ENCODE peak calls at places on chromosomes 12 and 14, in seven cellular contexts. One of them, this sample, is unnamed.

GRCh38 chr12:123085730-123086487 is 65.0 kb downstream of the PITPNM2 start:
- DNase-seq in left ventricle myocardium inferior: peak
- DNase-seq in D721Med: no peak
- DNase-seq in activated CD4-positive, alpha-beta T cell treated with anti-CD3 and anti-CD28 coated beads, Interleukin-2, amount 50 U/mL, for 24 hours: no peak
- DNase-seq in A549: peak
- DNase-seq in occipital lobe: no peak
- DNase-seq in mucosa of gallbladder: peak
- DNase-seq in this sample: no peak

GRCh38 chr14:24192933-24193332 is 2.3 kb downstream of the TM9SF1 start:
- DNase-seq in left ventricle myocardium inferior: no peak
- DNase-seq in D721Med: no peak
- DNase-seq in activated CD4-positive, alpha-beta T cell treated with anti-CD3 and anti-CD28 coated beads, Interleukin-2, amount 50 U/mL, for 24 hours: no peak
- DNase-seq in A549: no peak
- DNase-seq in occipital lobe: no peak
- DNase-seq in mucosa of gallbladder: no peak
- DNase-seq in this sample: no peak

GRCh38 chr12:28083816-28084678 is 106.2 kb upstream of the CCDC91 start:
- DNase-seq in left ventricle myocardium inferior: no peak
- DNase-seq in D721Med: no peak
- DNase-seq in activated CD4-positive, alpha-beta T cell treated with anti-CD3 and anti-CD28 coated beads, Interleukin-2, amount 50 U/mL, for 24 hours: no peak
- DNase-seq in A549: no peak
- DNase-seq in occipital lobe: no peak
- DNase-seq in mucosa of gallbladder: no peak
- DNase-seq in this sample: no peak

GRCh38 chr14:38291681-38292459 is 36.0 kb upstream of the CLEC14A start:
- DNase-seq in left ventricle myocardium inferior: no peak
- DNase-seq in D721Med: no peak
- DNase-seq in activated CD4-positive, alpha-beta T cell treated with anti-CD3 and anti-CD28 coated beads, Interleukin-2, amount 50 U/mL, for 24 hours: no peak
- DNase-seq in A549: no peak
- DNase-seq in occipital lobe: no peak
- DNase-seq in mucosa of gallbladder: no peak
- DNase-seq in this sample: no peak

GRCh38 chr12:62683724-62684501 is 217.3 kb downstream of the MON2 start:
- DNase-seq in left ventricle myocardium inferior: peak
- DNase-seq in D721Med: no peak
- DNase-seq in activated CD4-positive, alpha-beta T cell treated with anti-CD3 and anti-CD28 coated beads, Interleukin-2, amount 50 U/mL, for 24 hours: no peak
- DNase-seq in A549: no peak
- DNase-seq in occipital lobe: no peak
- DNase-seq in mucosa of gallbladder: peak
- DNase-seq in this sample: no peak

GRCh38 chr12:6367969-6368892 is 7.1 kb downstream of the SCNN1A start:
- DNase-seq in left ventricle myocardium inferior: no peak
- DNase-seq in D721Med: no peak
- DNase-seq in activated CD4-positive, alpha-beta T cell treated with anti-CD3 and anti-CD28 coated beads, Interleukin-2, amount 50 U/mL, for 24 hours: no peak
- DNase-seq in A549: no peak
- DNase-seq in occipital lobe: no peak
- DNase-seq in mucosa of gallbladder: no peak
- DNase-seq in this sample: no peak

GRCh38 chr14:94887591-94887990 is 117.7 kb upstream of the GSC start:
- DNase-seq in left ventricle myocardium inferior: no peak
- DNase-seq in D721Med: no peak
- DNase-seq in activated CD4-positive, alpha-beta T cell treated with anti-CD3 and anti-CD28 coated beads, Interleukin-2, amount 50 U/mL, for 24 hours: no peak
- DNase-seq in A549: no peak
- DNase-seq in occipital lobe: no peak
- DNase-seq in mucosa of gallbladder: no peak
- DNase-seq in this sample: no peak

GRCh38 chr14:96962337-96962736 is 165.2 kb downstream of the VRK1 start:
- DNase-seq in left ventricle myocardium inferior: no peak
- DNase-seq in D721Med: no peak
- DNase-seq in activated CD4-positive, alpha-beta T cell treated with anti-CD3 and anti-CD28 coated beads, Interleukin-2, amount 50 U/mL, for 24 hours: no peak
- DNase-seq in A549: no peak
- DNase-seq in occipital lobe: no peak
- DNase-seq in mucosa of gallbladder: no peak
- DNase-seq in this sample: no peak

GRCh38 chr12:40970320-40970907 is 217.7 kb upstream of the PDZRN4 start:
- DNase-seq in left ventricle myocardium inferior: no peak
- DNase-seq in D721Med: no peak
- DNase-seq in activated CD4-positive, alpha-beta T cell treated with anti-CD3 and anti-CD28 coated beads, Interleukin-2, amount 50 U/mL, for 24 hours: no peak
- DNase-seq in A549: no peak
- DNase-seq in occipital lobe: no peak
- DNase-seq in mucosa of gallbladder: no peak
- DNase-seq in this sample: no peak

GRCh38 chr14:95326987-95327386 is 7.3 kb upstream of the CLMN start:
- DNase-seq in left ventricle myocardium inferior: no peak
- DNase-seq in D721Med: no peak
- DNase-seq in activated CD4-positive, alpha-beta T cell treated with anti-CD3 and anti-CD28 coated beads, Interleukin-2, amount 50 U/mL, for 24 hours: no peak
- DNase-seq in A549: no peak
- DNase-seq in occipital lobe: no peak
- DNase-seq in mucosa of gallbladder: no peak
- DNase-seq in this sample: no peak

GRCh38 chr14:66045572-66046021 is 440.6 kb upstream of the CCDC196 start:
- DNase-seq in left ventricle myocardium inferior: peak
- DNase-seq in D721Med: no peak
- DNase-seq in activated CD4-positive, alpha-beta T cell treated with anti-CD3 and anti-CD28 coated beads, Interleukin-2, amount 50 U/mL, for 24 hours: no peak
- DNase-seq in A549: no peak
- DNase-seq in occipital lobe: no peak
- DNase-seq in mucosa of gallbladder: no peak
- DNase-seq in this sample: no peak

GRCh38 chr12:87413784-87414183 is 615.4 kb downstream of the C12orf50 start:
- DNase-seq in left ventricle myocardium inferior: no peak
- DNase-seq in D721Med: no peak
- DNase-seq in activated CD4-positive, alpha-beta T cell treated with anti-CD3 and anti-CD28 coated beads, Interleukin-2, amount 50 U/mL, for 24 hours: no peak
- DNase-seq in A549: no peak
- DNase-seq in occipital lobe: no peak
- DNase-seq in mucosa of gallbladder: no peak
- DNase-seq in this sample: no peak

GRCh38 chr12:51868821-51869489 is 18.9 kb upstream of the ANKRD33 start:
- DNase-seq in left ventricle myocardium inferior: no peak
- DNase-seq in D721Med: peak
- DNase-seq in activated CD4-positive, alpha-beta T cell treated with anti-CD3 and anti-CD28 coated beads, Interleukin-2, amount 50 U/mL, for 24 hours: no peak
- DNase-seq in A549: no peak
- DNase-seq in occipital lobe: no peak
- DNase-seq in mucosa of gallbladder: no peak
- DNase-seq in this sample: no peak

GRCh38 chr12:27344760-27345159 is 12.1 kb downstream of the BMAL2 start:
- DNase-seq in left ventricle myocardium inferior: no peak
- DNase-seq in D721Med: no peak
- DNase-seq in activated CD4-positive, alpha-beta T cell treated with anti-CD3 and anti-CD28 coated beads, Interleukin-2, amount 50 U/mL, for 24 hours: no peak
- DNase-seq in A549: no peak
- DNase-seq in occipital lobe: no peak
- DNase-seq in mucosa of gallbladder: no peak
- DNase-seq in this sample: no peak

GRCh38 chr14:95515523-95516517 is 630 bp downstream of the SYNE3 start:
- DNase-seq in left ventricle myocardium inferior: peak
- DNase-seq in D721Med: peak
- DNase-seq in activated CD4-positive, alpha-beta T cell treated with anti-CD3 and anti-CD28 coated beads, Interleukin-2, amount 50 U/mL, for 24 hours: peak
- DNase-seq in A549: peak
- DNase-seq in occipital lobe: peak
- DNase-seq in mucosa of gallbladder: no peak
- DNase-seq in this sample: no peak

GRCh38 chr12:60148109-60148508 is 552.3 kb downstream of the SLC16A7 start:
- DNase-seq in left ventricle myocardium inferior: no peak
- DNase-seq in D721Med: no peak
- DNase-seq in activated CD4-positive, alpha-beta T cell treated with anti-CD3 and anti-CD28 coated beads, Interleukin-2, amount 50 U/mL, for 24 hours: no peak
- DNase-seq in A549: no peak
- DNase-seq in occipital lobe: no peak
- DNase-seq in mucosa of gallbladder: no peak
- DNase-seq in this sample: no peak

GRCh38 chr14:94617366-94617941 is 5.3 kb downstream of the SERPINA3 start:
- DNase-seq in left ventricle myocardium inferior: no peak
- DNase-seq in D721Med: no peak
- DNase-seq in activated CD4-positive, alpha-beta T cell treated with anti-CD3 and anti-CD28 coated beads, Interleukin-2, amount 50 U/mL, for 24 hours: no peak
- DNase-seq in A549: no peak
- DNase-seq in occipital lobe: no peak
- DNase-seq in mucosa of gallbladder: no peak
- DNase-seq in this sample: no peak

GRCh38 chr12:85390281-85390680 is 110.3 kb downstream of the ALX1 start:
- DNase-seq in left ventricle myocardium inferior: no peak
- DNase-seq in D721Med: no peak
- DNase-seq in activated CD4-positive, alpha-beta T cell treated with anti-CD3 and anti-CD28 coated beads, Interleukin-2, amount 50 U/mL, for 24 hours: no peak
- DNase-seq in A549: no peak
- DNase-seq in occipital lobe: no peak
- DNase-seq in mucosa of gallbladder: no peak
- DNase-seq in this sample: no peak

GRCh38 chr12:13000935-13001724 is 1.1 kb upstream of the HEBP1 start:
- DNase-seq in left ventricle myocardium inferior: peak
- DNase-seq in D721Med: peak
- DNase-seq in activated CD4-positive, alpha-beta T cell treated with anti-CD3 and anti-CD28 coated beads, Interleukin-2, amount 50 U/mL, for 24 hours: no peak
- DNase-seq in A549: peak
- DNase-seq in occipital lobe: peak
- DNase-seq in mucosa of gallbladder: peak
- DNase-seq in this sample: no peak

GRCh38 chr12:50618864-50619609 is 114.3 kb downstream of the DIP2B start:
- DNase-seq in left ventricle myocardium inferior: no peak
- DNase-seq in D721Med: no peak
- DNase-seq in activated CD4-positive, alpha-beta T cell treated with anti-CD3 and anti-CD28 coated beads, Interleukin-2, amount 50 U/mL, for 24 hours: no peak
- DNase-seq in A549: no peak
- DNase-seq in occipital lobe: no peak
- DNase-seq in mucosa of gallbladder: no peak
- DNase-seq in this sample: no peak

GRCh38 chr12:69843653-69844052 is 18.6 kb downstream of the MYRFL start:
- DNase-seq in left ventricle myocardium inferior: no peak
- DNase-seq in D721Med: no peak
- DNase-seq in activated CD4-positive, alpha-beta T cell treated with anti-CD3 and anti-CD28 coated beads, Interleukin-2, amount 50 U/mL, for 24 hours: no peak
- DNase-seq in A549: no peak
- DNase-seq in occipital lobe: no peak
- DNase-seq in mucosa of gallbladder: no peak
- DNase-seq in this sample: no peak

GRCh38 chr14:104698688-104699425 is 9.4 kb downstream of the INF2 start:
- DNase-seq in left ventricle myocardium inferior: peak
- DNase-seq in D721Med: no peak
- DNase-seq in activated CD4-positive, alpha-beta T cell treated with anti-CD3 and anti-CD28 coated beads, Interleukin-2, amount 50 U/mL, for 24 hours: no peak
- DNase-seq in A549: no peak
- DNase-seq in occipital lobe: no peak
- DNase-seq in mucosa of gallbladder: no peak
- DNase-seq in this sample: no peak

GRCh38 chr12:132619301-132620112 is 931 bp downstream of the P2RX2 start:
- DNase-seq in left ventricle myocardium inferior: no peak
- DNase-seq in D721Med: no peak
- DNase-seq in activated CD4-positive, alpha-beta T cell treated with anti-CD3 and anti-CD28 coated beads, Interleukin-2, amount 50 U/mL, for 24 hours: no peak
- DNase-seq in A549: no peak
- DNase-seq in occipital lobe: no peak
- DNase-seq in mucosa of gallbladder: no peak
- DNase-seq in this sample: no peak

GRCh38 chr12:24482882-24483604 is 465.9 kb downstream of the BCAT1 start:
- DNase-seq in left ventricle myocardium inferior: no peak
- DNase-seq in D721Med: no peak
- DNase-seq in activated CD4-positive, alpha-beta T cell treated with anti-CD3 and anti-CD28 coated beads, Interleukin-2, amount 50 U/mL, for 24 hours: no peak
- DNase-seq in A549: no peak
- DNase-seq in occipital lobe: no peak
- DNase-seq in mucosa of gallbladder: no peak
- DNase-seq in this sample: no peak

GRCh38 chr14:56417173-56417572 is 162.4 kb upstream of the TMEM260 start:
- DNase-seq in left ventricle myocardium inferior: no peak
- DNase-seq in D721Med: no peak
- DNase-seq in activated CD4-positive, alpha-beta T cell treated with anti-CD3 and anti-CD28 coated beads, Interleukin-2, amount 50 U/mL, for 24 hours: no peak
- DNase-seq in A549: no peak
- DNase-seq in occipital lobe: no peak
- DNase-seq in mucosa of gallbladder: no peak
- DNase-seq in this sample: no peak

GRCh38 chr12:2959194-2959507 is at the start of gene TEAD4:
- DNase-seq in left ventricle myocardium inferior: peak
- DNase-seq in D721Med: peak
- DNase-seq in activated CD4-positive, alpha-beta T cell treated with anti-CD3 and anti-CD28 coated beads, Interleukin-2, amount 50 U/mL, for 24 hours: no peak
- DNase-seq in A549: peak
- DNase-seq in occipital lobe: no peak
- DNase-seq in mucosa of gallbladder: peak
- DNase-seq in this sample: no peak

GRCh38 chr12:26126340-26127284 is 1.8 kb upstream of the BHLHE41 start:
- DNase-seq in left ventricle myocardium inferior: peak
- DNase-seq in D721Med: peak
- DNase-seq in activated CD4-positive, alpha-beta T cell treated with anti-CD3 and anti-CD28 coated beads, Interleukin-2, amount 50 U/mL, for 24 hours: no peak
- DNase-seq in A549: peak
- DNase-seq in occipital lobe: peak
- DNase-seq in mucosa of gallbladder: peak
- DNase-seq in this sample: no peak